ENCODE peak calls at places on chromosomes 7 and 10, in nine cellular contexts. One of them, this sample, is unnamed.

GRCh38 chr10:120485946-120486345 is 28.9 kb downstream of the PLPP4 start:
- DNase-seq in HepG2: no peak
- DNase-seq in HL-60: no peak
- DNase-seq in HCT116: no peak
- DNase-seq in GM23338: no peak
- DNase-seq in K562: no peak
- DNase-seq in SK-N-SH: no peak
- DNase-seq in Panc1: no peak
- DNase-seq in GM12878: no peak
- DNase-seq in this sample: no peak

GRCh38 chr7:45071528-45071927 is 17.2 kb downstream of the NACAD start:
- DNase-seq in HepG2: no peak
- DNase-seq in HL-60: peak; percentile 54
- DNase-seq in HCT116: no peak
- DNase-seq in GM23338: no peak
- DNase-seq in K562: no peak
- DNase-seq in SK-N-SH: no peak
- DNase-seq in Panc1: no peak
- DNase-seq in GM12878: no peak
- DNase-seq in this sample: no peak

GRCh38 chr10:124056337-124056980 is 36.9 kb downstream of the CHST15 start:
- DNase-seq in HepG2: no peak
- DNase-seq in HL-60: no peak
- DNase-seq in HCT116: no peak
- DNase-seq in GM23338: no peak
- DNase-seq in K562: no peak
- DNase-seq in SK-N-SH: no peak
- DNase-seq in Panc1: no peak
- DNase-seq in GM12878: no peak
- DNase-seq in this sample: no peak

GRCh38 chr10:88886557-88886956 is 6.5 kb downstream of the STAMBPL1 start:
- DNase-seq in HepG2: no peak
- DNase-seq in HL-60: no peak
- DNase-seq in HCT116: no peak
- DNase-seq in GM23338: no peak
- DNase-seq in K562: no peak
- DNase-seq in SK-N-SH: no peak
- DNase-seq in Panc1: no peak
- DNase-seq in GM12878: no peak
- DNase-seq in this sample: no peak

GRCh38 chr7:155918720-155919399 is 106.6 kb upstream of the SHH start:
- DNase-seq in HepG2: peak; percentile 66
- DNase-seq in HL-60: no peak
- DNase-seq in HCT116: peak; percentile 60
- DNase-seq in GM23338: no peak
- DNase-seq in K562: no peak
- DNase-seq in SK-N-SH: no peak
- DNase-seq in Panc1: peak; percentile 96
- DNase-seq in GM12878: no peak
- DNase-seq in this sample: peak; percentile 90

GRCh38 chr7:48455363-48455762 is 284.1 kb downstream of the ABCA13 start:
- DNase-seq in HepG2: no peak
- DNase-seq in HL-60: no peak
- DNase-seq in HCT116: no peak
- DNase-seq in GM23338: peak; percentile 16
- DNase-seq in K562: no peak
- DNase-seq in SK-N-SH: no peak
- DNase-seq in Panc1: no peak
- DNase-seq in GM12878: no peak
- DNase-seq in this sample: no peak

GRCh38 chr10:67837519-67838314 is at the start of gene DNAJC12:
- DNase-seq in HepG2: peak; percentile 74
- DNase-seq in HL-60: peak; percentile 80
- DNase-seq in HCT116: peak; percentile 37
- DNase-seq in GM23338: peak; percentile 65
- DNase-seq in K562: peak; percentile 79
- DNase-seq in SK-N-SH: peak; percentile 75
- DNase-seq in Panc1: no peak
- DNase-seq in GM12878: no peak
- DNase-seq in this sample: peak; percentile 86

GRCh38 chr7:88184848-88185304 is 35.0 kb downstream of the SRI start:
- DNase-seq in HepG2: no peak
- DNase-seq in HL-60: no peak
- DNase-seq in HCT116: no peak
- DNase-seq in GM23338: no peak
- DNase-seq in K562: no peak
- DNase-seq in SK-N-SH: no peak
- DNase-seq in Panc1: peak; percentile 7
- DNase-seq in GM12878: peak; percentile 58
- DNase-seq in this sample: no peak

GRCh38 chr7:5766321-5766761 is 15.1 kb downstream of the RNF216 start:
- DNase-seq in HepG2: no peak
- DNase-seq in HL-60: no peak
- DNase-seq in HCT116: no peak
- DNase-seq in GM23338: no peak
- DNase-seq in K562: no peak
- DNase-seq in SK-N-SH: no peak
- DNase-seq in Panc1: no peak
- DNase-seq in GM12878: no peak
- DNase-seq in this sample: no peak

GRCh38 chr10:27663611-27664010 is 82.0 kb downstream of the MKX start:
- DNase-seq in HepG2: no peak
- DNase-seq in HL-60: no peak
- DNase-seq in HCT116: no peak
- DNase-seq in GM23338: no peak
- DNase-seq in K562: no peak
- DNase-seq in SK-N-SH: no peak
- DNase-seq in Panc1: no peak
- DNase-seq in GM12878: no peak
- DNase-seq in this sample: no peak

GRCh38 chr10:98170249-98171117 is 36.0 kb downstream of the R3HCC1L start:
- DNase-seq in HepG2: peak; percentile 54
- DNase-seq in HL-60: peak; percentile 29
- DNase-seq in HCT116: peak; percentile 40
- DNase-seq in GM23338: peak; percentile 88
- DNase-seq in K562: peak; percentile 42
- DNase-seq in SK-N-SH: peak; percentile 43
- DNase-seq in Panc1: peak; percentile 53
- DNase-seq in GM12878: peak; percentile 19
- DNase-seq in this sample: peak; percentile 61

GRCh38 chr10:56537984-56538383 is 176.9 kb upstream of the ZWINT start:
- DNase-seq in HepG2: peak; percentile 1
- DNase-seq in HL-60: no peak
- DNase-seq in HCT116: no peak
- DNase-seq in GM23338: no peak
- DNase-seq in K562: no peak
- DNase-seq in SK-N-SH: no peak
- DNase-seq in Panc1: peak; percentile 54
- DNase-seq in GM12878: no peak
- DNase-seq in this sample: no peak

DNA sequence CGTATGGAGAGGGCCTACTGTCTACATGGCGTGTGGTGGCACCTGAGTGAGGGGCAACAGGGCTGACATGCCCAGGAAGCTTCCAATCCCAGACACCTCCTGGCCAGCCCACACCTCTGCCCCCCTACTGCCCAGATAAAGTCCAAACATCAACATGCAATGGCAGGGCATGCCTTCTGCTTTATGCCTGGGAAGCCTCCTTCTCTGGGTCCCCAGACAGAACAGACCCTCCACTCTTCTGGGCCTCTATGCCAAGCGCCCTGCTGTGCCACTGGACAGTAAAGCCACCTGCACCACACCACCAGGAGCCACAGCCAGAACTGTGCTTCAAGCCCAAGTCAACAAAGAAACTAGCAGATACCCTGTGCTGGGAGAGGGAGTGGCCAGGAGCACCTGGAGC is 12.5 kb downstream of the TMEM72 start:
- DNase-seq in HepG2: no peak
- DNase-seq in HL-60: no peak
- DNase-seq in HCT116: no peak
- DNase-seq in GM23338: no peak
- DNase-seq in K562: no peak
- DNase-seq in SK-N-SH: no peak
- DNase-seq in Panc1: no peak
- DNase-seq in GM12878: no peak
- DNase-seq in this sample: no peak
- TF ChIP-seq REST in HepG2: no peak
- TF ChIP-seq REST in HL-60: no peak
- TF ChIP-seq REST in HCT116: no peak
- TF ChIP-seq REST in GM23338: no peak
- TF ChIP-seq REST in K562: no peak
- TF ChIP-seq REST in SK-N-SH: no peak
- TF ChIP-seq REST in Panc1: no peak
- TF ChIP-seq REST in GM12878: no peak
- TF ChIP-seq REST in this sample: no peak

DNA sequence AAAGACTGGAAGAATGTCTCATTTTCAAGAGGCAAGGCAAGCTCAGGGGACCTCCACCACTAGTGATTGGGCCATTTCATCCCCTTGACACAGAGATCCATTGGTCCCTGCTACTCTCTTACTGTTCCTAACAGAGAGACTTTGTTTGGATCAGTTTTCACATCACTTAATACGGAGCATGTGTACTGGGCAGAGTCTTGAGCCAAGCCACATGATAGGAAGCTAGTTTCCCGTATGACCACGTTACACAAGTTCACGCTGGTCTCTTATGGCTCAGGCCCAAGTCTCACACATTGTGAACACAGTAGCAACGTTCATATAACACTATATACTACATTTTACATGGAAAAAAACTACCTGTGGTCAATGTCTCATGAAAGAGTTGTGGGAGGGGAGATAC is 269.9 kb downstream of the BAMBI start:
- DNase-seq in HepG2: no peak
- DNase-seq in HL-60: no peak
- DNase-seq in HCT116: no peak
- DNase-seq in GM23338: no peak
- DNase-seq in K562: no peak
- DNase-seq in SK-N-SH: no peak
- DNase-seq in Panc1: no peak
- DNase-seq in GM12878: no peak
- DNase-seq in this sample: no peak
- TF ChIP-seq REST in HepG2: no peak
- TF ChIP-seq REST in HL-60: no peak
- TF ChIP-seq REST in HCT116: no peak
- TF ChIP-seq REST in GM23338: no peak
- TF ChIP-seq REST in K562: no peak
- TF ChIP-seq REST in SK-N-SH: no peak
- TF ChIP-seq REST in Panc1: no peak
- TF ChIP-seq REST in GM12878: no peak
- TF ChIP-seq REST in this sample: no peak

DNA sequence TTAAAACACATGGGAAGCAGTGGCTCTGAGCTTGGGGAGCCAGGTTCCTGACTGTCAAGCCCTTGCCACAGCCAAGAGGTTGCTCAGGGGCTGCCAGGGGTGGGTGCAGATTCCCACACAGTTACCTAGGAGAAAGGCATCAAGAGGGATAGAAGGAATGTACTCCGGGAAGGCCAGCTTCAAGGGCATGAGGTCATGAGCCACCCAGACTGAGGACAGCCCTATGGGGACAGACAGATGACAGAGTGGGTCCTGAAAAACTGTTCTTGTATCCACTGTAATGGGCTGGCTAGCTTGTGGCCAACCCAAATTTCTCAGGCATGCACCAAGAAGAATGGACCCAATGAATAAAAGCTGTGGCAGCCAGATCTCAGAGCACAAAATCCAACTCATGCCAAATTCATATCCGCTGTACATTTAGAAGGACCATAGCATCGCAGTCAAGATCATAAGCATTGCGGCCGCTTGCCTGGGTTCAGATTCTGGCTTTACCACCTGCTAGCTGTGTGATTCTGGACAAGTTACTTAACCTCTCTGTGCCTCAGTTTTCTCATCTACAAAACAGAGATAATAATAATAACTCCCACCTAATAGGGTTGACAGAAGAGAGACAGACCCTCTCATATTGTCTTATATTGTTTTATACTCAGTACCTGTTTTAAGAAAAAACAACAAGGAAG is 44.9 kb upstream of the KCNMA1 start:
- DNase-seq in HepG2: no peak
- DNase-seq in HL-60: no peak
- DNase-seq in HCT116: no peak
- DNase-seq in GM23338: no peak
- DNase-seq in K562: no peak
- DNase-seq in SK-N-SH: no peak
- DNase-seq in Panc1: no peak
- DNase-seq in GM12878: no peak
- DNase-seq in this sample: no peak
- TF ChIP-seq REST in HepG2: no peak
- TF ChIP-seq REST in HL-60: no peak
- TF ChIP-seq REST in HCT116: no peak
- TF ChIP-seq REST in GM23338: no peak
- TF ChIP-seq REST in K562: no peak
- TF ChIP-seq REST in SK-N-SH: no peak
- TF ChIP-seq REST in Panc1: no peak
- TF ChIP-seq REST in GM12878: no peak
- TF ChIP-seq REST in this sample: no peak

GRCh38 chr10:22978918-22979317 is 51.1 kb downstream of the ARMC3 start:
- DNase-seq in HepG2: no peak
- DNase-seq in HL-60: no peak
- DNase-seq in HCT116: no peak
- DNase-seq in GM23338: no peak
- DNase-seq in K562: no peak
- DNase-seq in SK-N-SH: no peak
- DNase-seq in Panc1: no peak
- DNase-seq in GM12878: no peak
- DNase-seq in this sample: no peak

GRCh38 chr10:22977751-22978150 is 49.9 kb downstream of the ARMC3 start:
- DNase-seq in HepG2: no peak
- DNase-seq in HL-60: no peak
- DNase-seq in HCT116: no peak
- DNase-seq in GM23338: no peak
- DNase-seq in K562: no peak
- DNase-seq in SK-N-SH: no peak
- DNase-seq in Panc1: no peak
- DNase-seq in GM12878: no peak
- DNase-seq in this sample: no peak

GRCh38 chr10:22976535-22976934 is 48.7 kb downstream of the ARMC3 start:
- DNase-seq in HepG2: no peak
- DNase-seq in HL-60: no peak
- DNase-seq in HCT116: no peak
- DNase-seq in GM23338: no peak
- DNase-seq in K562: no peak
- DNase-seq in SK-N-SH: no peak
- DNase-seq in Panc1: no peak
- DNase-seq in GM12878: no peak
- DNase-seq in this sample: no peak

GRCh38 chr10:22980822-22981221 is 53.0 kb downstream of the ARMC3 start:
- DNase-seq in HepG2: no peak
- DNase-seq in HL-60: no peak
- DNase-seq in HCT116: no peak
- DNase-seq in GM23338: no peak
- DNase-seq in K562: no peak
- DNase-seq in SK-N-SH: no peak
- DNase-seq in Panc1: no peak
- DNase-seq in GM12878: no peak
- DNase-seq in this sample: no peak

DNA sequence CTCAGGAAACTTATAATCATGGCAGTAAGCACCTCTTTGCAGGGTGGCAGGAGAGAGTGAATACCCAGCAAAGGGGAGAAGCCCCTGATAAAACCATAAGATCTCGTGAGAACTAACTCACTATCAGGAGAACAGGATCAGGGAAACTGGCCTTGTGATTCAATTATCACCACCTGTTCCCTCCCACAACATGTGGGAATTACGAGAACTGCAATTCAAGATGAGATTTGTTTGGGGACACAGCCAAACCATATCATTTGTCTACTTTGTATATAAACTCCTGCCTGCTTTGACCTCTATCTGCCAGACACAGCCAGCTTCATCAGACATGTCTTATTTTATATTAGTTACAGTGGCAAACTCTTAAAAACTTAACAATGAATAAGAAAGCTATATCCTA is 50.4 kb downstream of the ARMC3 start:
- DNase-seq in HepG2: no peak
- DNase-seq in HL-60: no peak
- DNase-seq in HCT116: no peak
- DNase-seq in GM23338: no peak
- DNase-seq in K562: no peak
- DNase-seq in SK-N-SH: no peak
- DNase-seq in Panc1: no peak
- DNase-seq in GM12878: no peak
- DNase-seq in this sample: no peak
- TF ChIP-seq REST in HepG2: no peak
- TF ChIP-seq REST in HL-60: no peak
- TF ChIP-seq REST in HCT116: no peak
- TF ChIP-seq REST in GM23338: no peak
- TF ChIP-seq REST in K562: no peak
- TF ChIP-seq REST in SK-N-SH: no peak
- TF ChIP-seq REST in Panc1: no peak
- TF ChIP-seq REST in GM12878: no peak
- TF ChIP-seq REST in this sample: no peak

This sample was measured in A549.